ENCODE peak calls at places on chromosomes 16 and 17, in six cellular contexts. P is stimulated activated naive CD4-positive, alpha-beta T cell; F is pons; H is left kidney; O is fibroblast of mammary gland; A is NCI-H1092. W is an unnamed sample.

GRCh38 chr16:735982-736453 is 4.8 kb downstream of the CIAO3 start:
- DNase-seq in P (no peak), F (no peak), H (no peak), O (no peak), A (no peak), W (no peak)

GRCh38 chr16:66750279-66751134 is 902 bp downstream of the DYNC1LI2 start:
- DNase-seq in P (no peak), F (no peak), H (no peak), O (no peak), A (no peak), W (no peak)

GRCh38 chr17:59167571-59168001 is 12.0 kb downstream of the PRR11 start:
- DNase-seq in P (no peak), F (no peak), H (no peak), O (peak), A (no peak), W (no peak)

GRCh38 chr17:40448213-40448638 is 5.0 kb downstream of the IGFBP4 start:
- DNase-seq in P (no peak), F (no peak), H (no peak), O (peak), A (no peak), W (no peak)

GRCh38 chr16:17232487-17232886 is 238.3 kb downstream of the XYLT1 start:
- DNase-seq in P (no peak), F (no peak), H (no peak), O (no peak), A (no peak), W (no peak)

GRCh38 chr16:69773255-69773947 is 11.3 kb downstream of the WWP2 start:
- DNase-seq in P (no peak), F (no peak), H (no peak), O (no peak), A (no peak), W (no peak)

GRCh38 chr17:29663155-29663554 is 40.4 kb upstream of the CORO6 start:
- DNase-seq in P (no peak), F (peak), H (peak), O (no peak), A (no peak), W (no peak)

GRCh38 chr16:2121853-2122252 is 13.8 kb downstream of the PKD1 start:
- DNase-seq in P (no peak), F (peak), H (no peak), O (no peak), A (peak), W (no peak)

GRCh38 chr16:84460406-84461028 is 43.9 kb downstream of the MEAK7 start:
- DNase-seq in P (no peak), F (no peak), H (no peak), O (no peak), A (no peak), W (no peak)

GRCh38 chr17:76562734-76563148 is 22.9 kb downstream of the PRCD start:
- DNase-seq in P (no peak), F (no peak), H (no peak), O (peak), A (no peak), W (no peak)

GRCh38 chr16:86538196-86538780 is 16.7 kb downstream of the MTHFSD start:
- DNase-seq in P (no peak), F (no peak), H (no peak), O (no peak), A (no peak), W (no peak)

GRCh38 chr17:80770881-80771611 is 220.6 kb upstream of the CHMP6 start:
- DNase-seq in P (no peak), F (no peak), H (no peak), O (no peak), A (no peak), W (no peak)

GRCh38 chr17:14268264-14268663 is 31.6 kb upstream of the CDRT15 start:
- DNase-seq in P (no peak), F (no peak), H (no peak), O (peak), A (no peak), W (no peak)

GRCh38 chr17:31571124-31571892 is 179.8 kb downstream of the RAB11FIP4 start:
- DNase-seq in P (no peak), F (no peak), H (peak), O (peak), A (no peak), W (peak)

GRCh38 chr17:73396429-73397277 is 84.9 kb upstream of the CDC42EP4 start:
- DNase-seq in P (no peak), F (no peak), H (peak), O (no peak), A (no peak), W (no peak)

GRCh38 chr16:25413962-25414361 is 156.3 kb upstream of the ZKSCAN2 start:
- DNase-seq in P (no peak), F (no peak), H (no peak), O (no peak), A (no peak), W (no peak)

GRCh38 chr17:76709077-76709950 is 1.5 kb downstream of the MXRA7 start:
- DNase-seq in P (no peak), F (no peak), H (peak), O (peak), A (no peak), W (no peak)

GRCh38 chr17:79124513-79125209 is 50.0 kb downstream of the ENGASE start:
- DNase-seq in P (no peak), F (no peak), H (no peak), O (no peak), A (no peak), W (no peak)

GRCh38 chr16:56301391-56301850 is 110.1 kb downstream of the GNAO1 start:
- DNase-seq in P (no peak), F (peak), H (no peak), O (peak), A (no peak), W (no peak)

GRCh38 chr16:4214215-4214621 is 27.7 kb downstream of the SRL start:
- DNase-seq in P (no peak), F (no peak), H (no peak), O (peak), A (no peak), W (peak)

W was measured in epithelial cell of proximal tubule.